ENCODE peak calls at places on chromosomes 6 and 20, in five cellular contexts. One of them, this sample, is unnamed.

GRCh38 chr6:42729731-42730130 is 7.3 kb upstream of the PRPH2 start:
- DNase-seq in mammary epithelial cell: peak
- DNase-seq in IMR-90: peak
- DNase-seq in suprapubic skin: no peak
- DNase-seq in choroid plexus epithelial cell: peak
- DNase-seq in this sample: no peak

GRCh38 chr20:49893242-49894072 is 21.9 kb downstream of the SPATA2 start:
- DNase-seq in mammary epithelial cell: no peak
- DNase-seq in IMR-90: peak
- DNase-seq in suprapubic skin: no peak
- DNase-seq in choroid plexus epithelial cell: no peak
- DNase-seq in this sample: no peak

GRCh38 chr20:61056627-61057312 is 195.3 kb upstream of the CDH4 start:
- DNase-seq in mammary epithelial cell: no peak
- DNase-seq in IMR-90: no peak
- DNase-seq in suprapubic skin: no peak
- DNase-seq in choroid plexus epithelial cell: no peak
- DNase-seq in this sample: no peak

GRCh38 chr6:156029296-156029985 is 573.8 kb upstream of the NOX3 start:
- DNase-seq in mammary epithelial cell: no peak
- DNase-seq in IMR-90: no peak
- DNase-seq in suprapubic skin: no peak
- DNase-seq in choroid plexus epithelial cell: no peak
- DNase-seq in this sample: no peak

GRCh38 chr6:54282186-54282585 is 26.1 kb upstream of the TINAG start:
- DNase-seq in mammary epithelial cell: peak
- DNase-seq in IMR-90: peak
- DNase-seq in suprapubic skin: no peak
- DNase-seq in choroid plexus epithelial cell: peak
- DNase-seq in this sample: peak

GRCh38 chr6:16725145-16725864 is 36.0 kb downstream of the ATXN1 start:
- DNase-seq in mammary epithelial cell: peak
- DNase-seq in IMR-90: peak
- DNase-seq in suprapubic skin: no peak
- DNase-seq in choroid plexus epithelial cell: peak
- DNase-seq in this sample: no peak

GRCh38 chr6:16257999-16258708 is 19.8 kb downstream of the GMPR start:
- DNase-seq in mammary epithelial cell: peak
- DNase-seq in IMR-90: peak
- DNase-seq in suprapubic skin: no peak
- DNase-seq in choroid plexus epithelial cell: no peak
- DNase-seq in this sample: peak

GRCh38 chr20:33437141-33437911 is 6.2 kb downstream of the SNTA1 start:
- DNase-seq in mammary epithelial cell: no peak
- DNase-seq in IMR-90: peak
- DNase-seq in suprapubic skin: no peak
- DNase-seq in choroid plexus epithelial cell: peak
- DNase-seq in this sample: no peak

GRCh38 chr6:113457751-113458150 is 399.4 kb upstream of the MARCKS start:
- DNase-seq in mammary epithelial cell: no peak
- DNase-seq in IMR-90: no peak
- DNase-seq in suprapubic skin: no peak
- DNase-seq in choroid plexus epithelial cell: no peak
- DNase-seq in this sample: no peak

GRCh38 chr6:37517411-37517812 is 17.7 kb upstream of the CCDC167 start:
- DNase-seq in mammary epithelial cell: no peak
- DNase-seq in IMR-90: no peak
- DNase-seq in suprapubic skin: no peak
- DNase-seq in choroid plexus epithelial cell: no peak
- DNase-seq in this sample: no peak

GRCh38 chr6:106750146-106750900 is 120.9 kb downstream of the QRSL1 start:
- DNase-seq in mammary epithelial cell: peak
- DNase-seq in IMR-90: no peak
- DNase-seq in suprapubic skin: no peak
- DNase-seq in choroid plexus epithelial cell: no peak
- DNase-seq in this sample: peak

GRCh38 chr20:58109918-58110635 is 118.4 kb downstream of the ANKRD60 start:
- DNase-seq in mammary epithelial cell: no peak
- DNase-seq in IMR-90: no peak
- DNase-seq in suprapubic skin: peak
- DNase-seq in choroid plexus epithelial cell: no peak
- DNase-seq in this sample: no peak

GRCh38 chr6:9851541-9852380 is 563.1 kb downstream of the TFAP2A start:
- DNase-seq in mammary epithelial cell: peak
- DNase-seq in IMR-90: peak
- DNase-seq in suprapubic skin: no peak
- DNase-seq in choroid plexus epithelial cell: peak
- DNase-seq in this sample: peak

GRCh38 chr6:112468359-112468758 is 121.2 kb downstream of the RFPL4B start:
- DNase-seq in mammary epithelial cell: peak
- DNase-seq in IMR-90: peak
- DNase-seq in suprapubic skin: no peak
- DNase-seq in choroid plexus epithelial cell: peak
- DNase-seq in this sample: peak

GRCh38 chr20:39048000-39048696 is 86.0 kb downstream of the DHX35 start:
- DNase-seq in mammary epithelial cell: peak
- DNase-seq in IMR-90: peak
- DNase-seq in suprapubic skin: peak
- DNase-seq in choroid plexus epithelial cell: peak
- DNase-seq in this sample: peak

GRCh38 chr20:11195899-11196558 is 522.2 kb upstream of the JAG1 start:
- DNase-seq in mammary epithelial cell: peak
- DNase-seq in IMR-90: peak
- DNase-seq in suprapubic skin: no peak
- DNase-seq in choroid plexus epithelial cell: peak
- DNase-seq in this sample: peak

GRCh38 chr20:53194891-53195290 is 222.7 kb downstream of the TSHZ2 start:
- DNase-seq in mammary epithelial cell: no peak
- DNase-seq in IMR-90: no peak
- DNase-seq in suprapubic skin: no peak
- DNase-seq in choroid plexus epithelial cell: no peak
- DNase-seq in this sample: no peak

GRCh38 chr20:53195882-53196610 is 223.9 kb downstream of the TSHZ2 start:
- DNase-seq in mammary epithelial cell: no peak
- DNase-seq in IMR-90: no peak
- DNase-seq in suprapubic skin: no peak
- DNase-seq in choroid plexus epithelial cell: no peak
- DNase-seq in this sample: no peak

GRCh38 chr20:53194310-53194709 is 222.2 kb downstream of the TSHZ2 start:
- DNase-seq in mammary epithelial cell: no peak
- DNase-seq in IMR-90: no peak
- DNase-seq in suprapubic skin: no peak
- DNase-seq in choroid plexus epithelial cell: no peak
- DNase-seq in this sample: no peak

GRCh38 chr20:53190225-53190624 is 218.1 kb downstream of the TSHZ2 start:
- DNase-seq in mammary epithelial cell: no peak
- DNase-seq in IMR-90: no peak
- DNase-seq in suprapubic skin: no peak
- DNase-seq in choroid plexus epithelial cell: no peak
- DNase-seq in this sample: no peak

DNA sequence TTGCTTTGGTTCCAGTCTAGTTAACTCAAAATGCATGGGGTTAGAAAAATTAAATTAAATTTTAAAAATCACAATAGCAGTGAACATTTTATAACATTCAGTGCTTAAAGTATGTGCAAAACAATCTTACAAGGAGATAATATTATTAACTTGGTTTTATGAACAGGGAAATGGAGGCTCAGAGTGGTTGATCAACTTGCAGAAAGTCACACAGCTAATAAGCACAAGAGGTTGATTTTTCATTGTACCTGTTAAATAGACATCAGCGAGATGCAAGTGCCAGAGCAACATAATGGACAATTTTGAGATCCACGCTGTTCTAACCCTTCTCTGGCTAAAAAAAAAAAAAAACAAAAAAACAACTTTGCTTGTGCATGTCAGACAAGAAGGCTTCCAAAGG is 219.8 kb downstream of the TSHZ2 start:
- DNase-seq in mammary epithelial cell: no peak
- DNase-seq in IMR-90: no peak
- DNase-seq in suprapubic skin: no peak
- DNase-seq in choroid plexus epithelial cell: no peak
- DNase-seq in this sample: no peak
- TF ChIP-seq CTCF in mammary epithelial cell: no peak
- TF ChIP-seq CTCF in IMR-90: no peak
- TF ChIP-seq CTCF in suprapubic skin: no peak
- TF ChIP-seq CTCF in choroid plexus epithelial cell: no peak
- TF ChIP-seq CTCF in this sample: no peak

GRCh38 chr6:110341671-110342304 is 16.4 kb downstream of the METTL24 start:
- DNase-seq in mammary epithelial cell: no peak
- DNase-seq in IMR-90: peak
- DNase-seq in suprapubic skin: no peak
- DNase-seq in choroid plexus epithelial cell: peak
- DNase-seq in this sample: no peak
- TF ChIP-seq CTCF in mammary epithelial cell: peak
- TF ChIP-seq CTCF in IMR-90: peak
- TF ChIP-seq CTCF in suprapubic skin: no peak
- TF ChIP-seq CTCF in choroid plexus epithelial cell: peak
- TF ChIP-seq CTCF in this sample: peak

GRCh38 chr20:62272200-62272599 is 30.6 kb upstream of the ADRM1 start:
- DNase-seq in mammary epithelial cell: no peak
- DNase-seq in IMR-90: no peak
- DNase-seq in suprapubic skin: no peak
- DNase-seq in choroid plexus epithelial cell: no peak
- DNase-seq in this sample: no peak
- TF ChIP-seq CTCF in mammary epithelial cell: no peak
- TF ChIP-seq CTCF in IMR-90: no peak
- TF ChIP-seq CTCF in suprapubic skin: no peak
- TF ChIP-seq CTCF in choroid plexus epithelial cell: no peak
- TF ChIP-seq CTCF in this sample: peak

DNA sequence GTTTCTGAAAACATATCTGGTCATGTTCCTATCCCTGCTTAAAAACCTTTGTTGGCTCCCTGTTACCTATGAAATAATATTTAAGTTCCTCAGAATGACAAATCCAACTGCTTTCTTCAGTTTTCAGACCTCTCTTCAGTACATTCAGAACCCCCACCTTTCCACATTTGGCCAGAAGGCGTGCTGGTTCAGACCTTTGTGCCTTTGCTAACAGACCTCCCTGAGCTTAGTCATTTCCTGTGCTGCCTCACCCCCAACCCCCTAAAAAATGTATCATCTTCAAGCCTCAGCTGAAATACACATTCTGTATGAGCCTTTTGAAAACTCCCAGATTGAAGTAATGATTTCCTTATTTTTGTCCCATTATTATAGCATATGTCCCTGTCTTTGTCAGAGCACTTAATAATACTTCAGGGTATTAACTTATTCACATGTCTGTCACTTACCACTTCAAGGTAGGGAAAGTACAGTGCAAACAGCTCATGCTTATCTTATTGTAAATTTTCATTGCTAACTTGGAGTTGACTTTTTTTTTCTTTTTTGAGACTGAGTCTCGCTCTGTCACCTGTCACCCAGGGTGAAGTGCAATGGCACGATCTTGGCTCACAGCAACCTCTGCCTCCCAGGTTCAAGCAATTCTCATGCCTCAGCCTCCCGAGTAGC is 19.7 kb downstream of the FAM217A start:
- DNase-seq in mammary epithelial cell: peak
- DNase-seq in IMR-90: peak
- DNase-seq in suprapubic skin: no peak
- DNase-seq in choroid plexus epithelial cell: peak
- DNase-seq in this sample: peak
- TF ChIP-seq CTCF in mammary epithelial cell: no peak
- TF ChIP-seq CTCF in IMR-90: peak
- TF ChIP-seq CTCF in suprapubic skin: no peak
- TF ChIP-seq CTCF in choroid plexus epithelial cell: peak
- TF ChIP-seq CTCF in this sample: peak